ENCODE peak calls at places on chromosomes 5 and 9, in four cellular contexts. One of them, this sample, is unnamed.

GRCh38 chr5:150043657-150044333 is 42.6 kb downstream of the CSF1R start:
- DNase-seq in stomach: no peak
- DNase-seq in NCI-H524: no peak
- DNase-seq in NCI-H774: no peak
- DNase-seq in this sample: no peak

GRCh38 chr5:117731445-117731844 is 1156.8 kb upstream of the SEMA6A start:
- DNase-seq in NCI-H774: no peak
- DNase-seq in NCI-H524: no peak
- DNase-seq in stomach: no peak
- DNase-seq in this sample: peak; percentile 34

GRCh38 chr5:172939045-172939444 is 20.2 kb upstream of the RPL26L1 start:
- DNase-seq in NCI-H524: peak; percentile 71
- DNase-seq in NCI-H774: no peak
- DNase-seq in stomach: no peak
- DNase-seq in this sample: no peak

GRCh38 chr5:8340739-8341344 is 471.9 kb downstream of the MTRR start:
- DNase-seq in stomach: no peak
- DNase-seq in NCI-H774: no peak
- DNase-seq in NCI-H524: peak; percentile 4
- DNase-seq in this sample: no peak

GRCh38 chr9:72948906-72949582 is 3.8 kb downstream of the ALDH1A1 start:
- DNase-seq in stomach: no peak
- DNase-seq in NCI-H774: peak; percentile 23
- DNase-seq in NCI-H524: no peak
- DNase-seq in this sample: no peak

GRCh38 chr5:119795768-119796167 is 166.4 kb downstream of the FAM170A start:
- DNase-seq in NCI-H524: no peak
- DNase-seq in NCI-H774: no peak
- DNase-seq in stomach: no peak
- DNase-seq in this sample: no peak

GRCh38 chr9:37923796-37924430 is 20.0 kb upstream of the SLC25A51 start:
- DNase-seq in stomach: no peak
- DNase-seq in NCI-H524: no peak
- DNase-seq in NCI-H774: no peak
- DNase-seq in this sample: no peak

GRCh38 chr5:35129276-35129675 is 81.5 kb upstream of the AGXT2 start:
- DNase-seq in NCI-H774: no peak
- DNase-seq in stomach: no peak
- DNase-seq in NCI-H524: no peak
- DNase-seq in this sample: no peak

GRCh38 chr5:150209020-150209635 is 19.3 kb downstream of the SLC6A7 start:
- DNase-seq in NCI-H524: no peak
- DNase-seq in stomach: no peak
- DNase-seq in NCI-H774: no peak
- DNase-seq in this sample: no peak

GRCh38 chr9:101736723-101737122 is 1.7 kb downstream of the GRIN3A start:
- DNase-seq in stomach: no peak
- DNase-seq in NCI-H524: no peak
- DNase-seq in NCI-H774: no peak
- DNase-seq in this sample: no peak

This sample was measured in NCI-H1092.